ENCODE peak calls at places on chromosomes 7 and 10, in seven cellular contexts. C is esophagus muscularis mucosa, H is H1, T is Panc1, M is GM12878, L is spleen, E is endothelial cell of umbilical vein. O is an unnamed sample.

GRCh38 chr10:71765176-71765906 is 8.0 kb downstream of the VSIR start:
- DNase-seq in L (peak; percentile 77), H (no peak), M (no peak), E (no peak), C (no peak), T (no peak), O (no peak)

GRCh38 chr10:121293121-121293520 is 305.1 kb downstream of the FGFR2 start:
- DNase-seq in H (no peak), T (no peak), M (no peak), L (no peak), E (no peak), C (no peak), O (no peak)

GRCh38 chr10:63636812-63637211 is 115.6 kb downstream of the REEP3 start:
- DNase-seq in L (no peak), H (no peak), M (no peak), C (no peak), T (no peak), E (no peak), O (no peak)

GRCh38 chr10:63702107-63702506 is 180.9 kb downstream of the REEP3 start:
- DNase-seq in H (no peak), L (no peak), M (no peak), T (no peak), C (no peak), E (no peak), O (no peak)

GRCh38 chr7:39942883-39943282 is 7.2 kb upstream of the CDK13 start:
- DNase-seq in M (no peak), L (no peak), C (no peak), E (no peak), H (no peak), T (no peak), O (no peak)

GRCh38 chr10:26488344-26488743 is 50.2 kb downstream of the APBB1IP start:
- DNase-seq in E (no peak), C (no peak), H (no peak), M (no peak), T (no peak), L (no peak), O (no peak)

GRCh38 chr10:102621418-102622325 is 22.6 kb upstream of the TRIM8 start:
- DNase-seq in T (no peak), M (no peak), H (no peak), E (peak; percentile 59), L (no peak), C (no peak), O (no peak)

GRCh38 chr10:79012567-79012966 is 56.2 kb upstream of the ZMIZ1 start:
- DNase-seq in E (no peak), M (no peak), L (no peak), H (no peak), C (no peak), T (no peak), O (no peak)

GRCh38 chr10:50281967-50282522 is 30.7 kb upstream of the ASAH2 start:
- DNase-seq in E (no peak), L (no peak), C (peak; percentile 70), T (no peak), H (no peak), M (no peak), O (no peak)

GRCh38 chr10:127848226-127848625 is 44.5 kb downstream of the CLRN3 start:
- DNase-seq in M (no peak), C (no peak), H (no peak), L (no peak), E (no peak), T (no peak), O (no peak)

GRCh38 chr10:11036424-11037011 is 18.8 kb downstream of the CELF2 start:
- DNase-seq in C (no peak), L (no peak), H (no peak), T (peak; percentile 15), M (no peak), E (peak; percentile 84), O (no peak)

GRCh38 chr10:86285136-86285790 is 81.3 kb downstream of the GRID1 start:
- DNase-seq in L (peak; percentile 47), E (no peak), H (no peak), C (no peak), M (no peak), T (no peak), O (no peak)

GRCh38 chr7:92557808-92558362 is 29.3 kb downstream of the RBM48 start:
- DNase-seq in H (no peak), T (no peak), L (no peak), E (no peak), M (no peak), C (no peak), O (no peak)

GRCh38 chr7:159227433-159227832 is 82.8 kb upstream of the VIPR2 start:
- DNase-seq in E (no peak), T (no peak), M (no peak), H (no peak), L (no peak), C (peak; percentile 89), O (no peak)

GRCh38 chr7:69837387-69838068 is 239.3 kb downstream of the AUTS2 start:
- DNase-seq in H (peak; percentile 73), C (peak; percentile 62), L (no peak), T (no peak), E (no peak), M (no peak), O (no peak)

GRCh38 chr7:37439282-37440021 is 9.2 kb downstream of the ELMO1 start:
- DNase-seq in H (no peak), E (peak; percentile 39), L (no peak), C (no peak), M (no peak), T (no peak), O (no peak)

GRCh38 chr7:30642789-30643188 is 39.5 kb downstream of the CRHR2 start:
- DNase-seq in L (no peak), T (no peak), H (no peak), M (no peak), C (no peak), E (no peak), O (no peak)

GRCh38 chr7:141076377-141076776 is 2.5 kb downstream of the TMEM178B start:
- DNase-seq in H (no peak), C (no peak), L (no peak), T (no peak), M (no peak), E (no peak), O (no peak)

GRCh38 chr10:88116491-88116890 is 253.1 kb downstream of the PTEN start:
- DNase-seq in H (no peak), C (no peak), M (no peak), L (no peak), E (no peak), T (no peak), O (no peak)

GRCh38 chr7:17255930-17256329 is 42.5 kb upstream of the AHR start:
- DNase-seq in C (no peak), L (no peak), T (no peak), E (no peak), M (no peak), H (no peak), O (no peak)

GRCh38 chr7:70553364-70553763 is 578.6 kb upstream of the GALNT17 start:
- DNase-seq in H (no peak), T (no peak), L (no peak), M (no peak), C (no peak), E (no peak), O (no peak)

GRCh38 chr7:149140784-149141183 is 6.5 kb upstream of the ZNF398 start:
- DNase-seq in T (no peak), M (no peak), C (no peak), H (no peak), E (no peak), L (no peak), O (no peak)

GRCh38 chr10:14617850-14618249 is 156.8 kb downstream of the FAM107B start:
- DNase-seq in C (no peak), T (no peak), E (no peak), H (no peak), L (no peak), M (no peak), O (no peak)

GRCh38 chr10:3002304-3002703 is 65.0 kb upstream of the PFKP start:
- DNase-seq in H (no peak), E (no peak), T (no peak), L (no peak), M (no peak), C (no peak), O (no peak)

GRCh38 chr10:31041011-31041410 is 9.3 kb upstream of the ZNF438 start:
- DNase-seq in L (no peak), T (no peak), C (no peak), M (no peak), E (no peak), H (no peak), O (no peak)

GRCh38 chr7:40300146-40300655 is 165.4 kb downstream of the SUGCT start:
- DNase-seq in H (no peak), L (no peak), E (no peak), T (no peak), C (no peak), M (no peak), O (no peak)

GRCh38 chr7:142855756-142856564 is 1.1 kb downstream of the EPHB6 start:
- DNase-seq in H (no peak), L (peak; percentile 81), E (no peak), T (no peak), C (no peak), M (no peak), O (no peak)
- TF ChIP-seq POLR2AphosphoS5 in H (no peak), L (no peak), E (no peak), T (no peak), C (no peak), M (no peak), O (no peak)

DNA sequence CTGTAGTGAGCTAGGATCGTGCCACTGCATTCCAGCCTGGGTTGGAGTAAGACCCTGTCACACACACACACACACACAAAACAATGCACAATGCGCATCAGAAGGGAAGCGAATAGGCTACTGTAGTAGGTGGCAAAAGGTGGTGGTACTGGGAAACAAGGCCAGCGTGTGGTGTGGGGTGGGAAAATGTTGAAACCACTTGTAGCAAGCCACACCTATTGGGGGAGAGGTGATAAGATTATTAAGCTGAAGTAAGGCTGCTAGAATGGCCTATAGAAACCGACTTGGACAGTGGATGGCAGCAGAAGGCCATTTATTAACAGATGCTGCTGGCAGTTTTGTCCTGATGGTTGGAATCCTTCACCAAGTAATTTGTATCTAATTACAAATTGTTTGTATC is 7.2 kb upstream of the CHCHD1 start:
- DNase-seq in C (no peak), E (peak; percentile 53), L (no peak), H (no peak), T (no peak), M (no peak), O (no peak)
- H3K4me3 ChIP-seq in C (peak overlapping the region; percentile 95), E (no peak overlapping the region), L (peak overlapping the region; percentile 85), H (no peak overlapping the region), T (peak overlapping the region; percentile 96), M (peak overlapping the region; percentile 94), O (no peak overlapping the region)

GRCh38 chr7:127651556-127652332 is at the start of gene SND1:
- DNase-seq in H (peak; percentile 98), T (peak; percentile 97), E (peak; percentile 98), L (peak; percentile 100), C (peak; percentile 100), M (peak; percentile 96), O (peak; percentile 89)
- TF ChIP-seq POLR2AphosphoS5 in H (peak; percentile 89), T (peak; percentile 89), E (peak; percentile 86), L (peak; percentile 95), C (peak; percentile 91), M (peak; percentile 97), O (peak; percentile 84)

GRCh38 chr7:27105161-27106122 is 3.0 kb upstream of the HOXA2 start:
- DNase-seq in T (no peak), C (no peak), M (no peak), L (no peak), E (peak; percentile 48), H (no peak), O (no peak)
- H3K4me3 ChIP-seq in T (no peak overlapping the region), C (peak overlapping the region; percentile 96), M (no peak overlapping the region), L (no peak overlapping the region), E (no peak overlapping the region), H (no peak overlapping the region), O (no peak overlapping the region)

O was measured in SK-N-MC.